ENCODE peak calls at places on chromosome 6, in four cellular contexts. V, M, I and T are unnamed samples.

GRCh38 chr6:113476937-113477839 is 380.0 kb upstream of the MARCKS start:
- DNase-seq in I (no peak), V (no peak), M (no peak), T (no peak)

GRCh38 chr6:27296106-27296783 is 15.8 kb downstream of the POM121L2 start:
- DNase-seq in M (no peak), I (no peak), V (no peak), T (no peak)

GRCh38 chr6:41846666-41847237 is 48.4 kb downstream of the USP49 start:
- DNase-seq in V (peak), I (peak), M (peak), T (no peak)

GRCh38 chr6:100565439-100566104 is 100.9 kb upstream of the SIM1 start:
- DNase-seq in I (no peak), M (no peak), V (no peak), T (no peak)

GRCh38 chr6:157518399-157519250 is 137.6 kb downstream of the ZDHHC14 start:
- DNase-seq in M (no peak), V (no peak), I (no peak), T (no peak)

GRCh38 chr6:43992783-43993505 is 134.3 kb downstream of the MRPL14 start:
- DNase-seq in M (no peak), I (no peak), V (no peak), T (no peak)

GRCh38 chr6:129598244-129599187 is 111.5 kb downstream of the ARHGAP18 start:
- DNase-seq in M (peak), I (no peak), V (no peak), T (no peak)

GRCh38 chr6:16103708-16104107 is 25.2 kb upstream of the MYLIP start:
- DNase-seq in V (no peak), M (no peak), I (no peak), T (no peak)

GRCh38 chr6:18240230-18240629 is 24.1 kb downstream of the DEK start:
- DNase-seq in I (no peak), M (no peak), V (no peak), T (no peak)

GRCh38 chr6:20575125-20575524 is 40.9 kb downstream of the CDKAL1 start:
- DNase-seq in V (no peak), I (no peak), M (peak), T (no peak)

GRCh38 chr6:10598084-10598960 is 77.2 kb downstream of the GCNT2 start:
- DNase-seq in I (no peak), V (no peak), M (no peak), T (no peak)

GRCh38 chr6:337782-338464 is 45.6 kb downstream of the DUSP22 start:
- DNase-seq in I (no peak), V (no peak), M (no peak), T (no peak)

GRCh38 chr6:37367557-37367956 is 13.8 kb downstream of the RNF8 start:
- DNase-seq in V (no peak), I (no peak), M (no peak), T (no peak)

GRCh38 chr6:16625319-16626240 is 135.7 kb downstream of the ATXN1 start:
- DNase-seq in I (no peak), V (no peak), M (no peak), T (no peak)

GRCh38 chr6:116426551-116426950 is 34.6 kb upstream of the CALHM6 start:
- DNase-seq in M (no peak), I (no peak), V (no peak), T (no peak)

GRCh38 chr6:39339557-39340555 is 17.4 kb upstream of the KCNK16 start:
- DNase-seq in M (peak), I (no peak), V (no peak), T (no peak)

GRCh38 chr6:49457771-49458170 is 5.3 kb downstream of the MMUT start:
- DNase-seq in I (no peak), M (no peak), V (no peak), T (no peak)

GRCh38 chr6:156719395-156719719 is 57.8 kb upstream of the ARID1B start:
- DNase-seq in M (no peak), I (no peak), V (no peak), T (no peak)

GRCh38 chr6:44630125-44631028 is 242.9 kb downstream of the CDC5L start:
- DNase-seq in M (no peak), I (no peak), V (no peak), T (no peak)

GRCh38 chr6:115539531-115539930 is 521.2 kb downstream of the FRK start:
- DNase-seq in I (no peak), M (no peak), V (no peak), T (no peak)

GRCh38 chr6:44100088-44100550 is 27.1 kb downstream of the MRPL14 start:
- DNase-seq in I (no peak), V (no peak), M (peak), T (no peak)

GRCh38 chr6:128112494-128112893 is 211.6 kb upstream of the THEMIS start:
- DNase-seq in V (no peak), I (no peak), M (no peak), T (no peak)

GRCh38 chr6:6315660-6316059 is 4.8 kb downstream of the F13A1 start:
- DNase-seq in M (peak), V (no peak), I (no peak), T (no peak)

GRCh38 chr6:169406794-169407193 is 153.1 kb upstream of the THBS2 start:
- DNase-seq in M (no peak), V (no peak), I (no peak), T (no peak)

GRCh38 chr6:12351672-12352071 is 61.5 kb downstream of the EDN1 start:
- DNase-seq in M (no peak), I (no peak), V (no peak), T (no peak)

GRCh38 chr6:168132531-168133184 is 53.6 kb upstream of the FRMD1 start:
- DNase-seq in V (no peak), I (no peak), M (no peak), T (peak)

GRCh38 chr6:18503588-18504231 is 116.6 kb downstream of the RNF144B start:
- DNase-seq in V (peak), I (no peak), M (peak), T (no peak)

GRCh38 chr6:102631921-102632320 is 1238.4 kb downstream of the GRIK2 start:
- DNase-seq in I (no peak), M (no peak), V (no peak), T (no peak)